ENCODE peak calls at places on chromosomes 16 and 17, in five cellular contexts. Q is aorta; W is astrocyte of the spinal cord; M is SJSA1; R is CD8-positive, alpha-beta T cell. X is an unnamed sample.

GRCh38 chr16:55323637-55324490 is at the start of gene IRX6:
- DNase-seq in Q (no peak), W (no peak), M (no peak), R (no peak), X (peak; percentile 47)

GRCh38 chr17:3729881-3730280 is 6.2 kb downstream of the HASPIN start:
- DNase-seq in Q (no peak), W (no peak), M (no peak), R (no peak), X (no peak)

GRCh38 chr17:47687328-47687690 is 6.7 kb upstream of the TBKBP1 start:
- DNase-seq in Q (no peak), W (no peak), M (no peak), R (no peak), X (no peak)

GRCh38 chr16:58960034-58960433 is 225.9 kb upstream of the GOT2 start:
- DNase-seq in Q (no peak), W (no peak), M (no peak), R (no peak), X (no peak)

GRCh38 chr17:78494961-78495330 is 82.2 kb downstream of the DNAH17 start:
- DNase-seq in Q (peak; percentile 44), W (no peak), M (no peak), R (no peak), X (no peak)

GRCh38 chr17:82257473-82257872 is 16.0 kb downstream of the CSNK1D start:
- DNase-seq in Q (no peak), W (no peak), M (peak; percentile 74), R (peak; percentile 57), X (no peak)

GRCh38 chr16:74759564-74759963 is 15.1 kb downstream of the FA2H start:
- DNase-seq in Q (no peak), W (no peak), M (no peak), R (no peak), X (no peak)

GRCh38 chr17:44972953-44973352 is 4.8 kb upstream of the C1QL1 start:
- DNase-seq in Q (peak; percentile 64), W (no peak), M (no peak), R (no peak), X (no peak)

GRCh38 chr16:66367968-66368891 is 1.7 kb downstream of the CDH5 start:
- DNase-seq in Q (peak; percentile 31), W (no peak), M (no peak), R (no peak), X (no peak)

GRCh38 chr17:3660311-3660891 is 8.0 kb downstream of the TAX1BP3 start:
- DNase-seq in Q (no peak), W (no peak), M (no peak), R (no peak), X (no peak)

GRCh38 chr16:50677351-50677750 is 3.8 kb downstream of the SNX20 start:
- DNase-seq in Q (peak; percentile 35), W (no peak), M (no peak), R (no peak), X (no peak)

GRCh38 chr17:74752415-74752814 is 4.0 kb downstream of the NHERF1 start:
- DNase-seq in Q (no peak), W (no peak), M (no peak), R (no peak), X (no peak)
- H3K4me3 ChIP-seq in Q (no peak overlapping the region), W (no peak overlapping the region), M (no peak overlapping the region), R (no peak overlapping the region), X (no peak overlapping the region)

DNA sequence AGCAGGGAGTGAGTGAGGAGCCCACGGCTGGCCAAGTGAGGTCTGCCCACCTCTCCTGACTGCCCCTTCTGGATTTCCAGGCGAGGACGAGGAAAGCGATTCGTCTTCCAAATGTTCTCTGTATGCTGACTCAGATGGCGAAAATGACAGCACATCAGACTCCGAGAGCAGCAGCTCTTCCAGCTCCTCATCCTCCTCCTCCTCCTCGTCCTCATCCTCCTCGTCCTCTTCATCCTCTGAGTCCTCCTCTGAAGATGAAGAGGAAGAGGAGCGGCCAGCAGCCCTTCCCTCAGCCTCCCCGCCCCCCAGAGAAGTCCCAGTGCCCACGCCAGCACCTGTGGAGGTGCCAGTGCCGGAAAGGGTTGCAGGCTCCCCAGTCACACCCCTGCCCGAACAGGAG is 13.7 kb upstream of the HSD3B7 start:
- DNase-seq in Q (no peak), W (no peak), M (no peak), R (no peak), X (no peak)
- H3K4me3 ChIP-seq in Q (no peak overlapping the region), W (no peak overlapping the region), M (no peak overlapping the region), R (no peak overlapping the region), X (no peak overlapping the region)

GRCh38 chr16:88472637-88473205 is 19.6 kb downstream of the ZFPM1 start:
- DNase-seq in Q (no peak), W (no peak), M (no peak), R (no peak), X (no peak)
- H3K4me3 ChIP-seq in Q (no peak overlapping the region), W (no peak overlapping the region), M (no peak overlapping the region), R (no peak overlapping the region), X (no peak overlapping the region)

GRCh38 chr16:67480833-67481560 is at the start of gene ATP6V0D1:
- DNase-seq in Q (peak; percentile 99), W (peak; percentile 99), M (peak; percentile 98), R (peak; percentile 98), X (peak; percentile 98)
- H3K4me3 ChIP-seq in Q (peak within 1 kb of the TSS; percentile 86), W (peak within 1 kb of the TSS; percentile 100), M (peak within 1 kb of the TSS; percentile 79), R (peak within 1 kb of the TSS; percentile 91), X (peak within 1 kb of the TSS; percentile 95)